ENCODE peak calls at places on chromosomes 3 and 15, in four cellular contexts. P, K, E and F are unnamed samples.

GRCh38 chr3:47143068-47143467 is 20.8 kb downstream of the SETD2 start:
- DNase-seq in K (no peak), P (no peak), E (no peak), F (no peak)

GRCh38 chr15:93982226-93982641 is 249.1 kb upstream of the MCTP2 start:
- DNase-seq in K (no peak), P (no peak), E (no peak), F (no peak)

GRCh38 chr3:157526036-157526435 is 22.8 kb upstream of the VEPH1 start:
- DNase-seq in E (no peak), P (no peak), K (no peak), F (no peak)

GRCh38 chr3:197542741-197543454 is 12.9 kb downstream of the BDH1 start:
- DNase-seq in P (peak), K (no peak), E (no peak), F (no peak)

GRCh38 chr15:51184637-51185036 is 89.9 kb upstream of the TNFAIP8L3 start:
- DNase-seq in K (no peak), E (no peak), P (no peak), F (no peak)

GRCh38 chr3:184230603-184231528 is 1.5 kb downstream of the VWA5B2 start:
- DNase-seq in K (peak), P (no peak), E (no peak), F (no peak)

GRCh38 chr15:80202641-80203360 is 49.2 kb downstream of the CTXND1 start:
- DNase-seq in K (no peak), E (no peak), P (no peak), F (no peak)

GRCh38 chr3:45787551-45787950 is 8.8 kb downstream of the SLC6A20 start:
- DNase-seq in K (no peak), P (no peak), E (no peak), F (no peak)

GRCh38 chr15:78193731-78194567 is 40.4 kb downstream of the ACSBG1 start:
- DNase-seq in P (no peak), K (no peak), E (no peak), F (no peak)

GRCh38 chr3:170703121-170703588 is 117.3 kb upstream of the SLC7A14 start:
- DNase-seq in K (no peak), E (no peak), P (no peak), F (peak)

GRCh38 chr3:171514466-171514865 is 54.3 kb upstream of the TNIK start:
- DNase-seq in P (no peak), K (no peak), E (no peak), F (no peak)

GRCh38 chr15:78149805-78150751 is 916 bp downstream of the IDH3A start:
- DNase-seq in P (no peak), K (no peak), E (no peak), F (peak)

GRCh38 chr3:88824646-88825303 is 282.6 kb upstream of the EPHA3 start:
- DNase-seq in K (no peak), E (no peak), P (no peak), F (peak)

GRCh38 chr3:72490688-72491430 is 357.4 kb downstream of the SHQ1 start:
- DNase-seq in E (no peak), P (no peak), K (no peak), F (no peak)

GRCh38 chr3:182445576-182445975 is 347.7 kb upstream of the ATP11B start:
- DNase-seq in K (no peak), P (no peak), E (no peak), F (no peak)

GRCh38 chr3:119293761-119294401 is at the start of gene ARHGAP31:
- DNase-seq in E (no peak), K (peak), P (peak), F (peak)

GRCh38 chr3:197711973-197712707 is 24.6 kb downstream of the RUBCN start:
- DNase-seq in K (no peak), E (peak), P (peak), F (peak)

GRCh38 chr15:63475670-63476069 is 28.7 kb upstream of the USP3 start:
- DNase-seq in K (no peak), P (no peak), E (no peak), F (no peak)

DNA sequence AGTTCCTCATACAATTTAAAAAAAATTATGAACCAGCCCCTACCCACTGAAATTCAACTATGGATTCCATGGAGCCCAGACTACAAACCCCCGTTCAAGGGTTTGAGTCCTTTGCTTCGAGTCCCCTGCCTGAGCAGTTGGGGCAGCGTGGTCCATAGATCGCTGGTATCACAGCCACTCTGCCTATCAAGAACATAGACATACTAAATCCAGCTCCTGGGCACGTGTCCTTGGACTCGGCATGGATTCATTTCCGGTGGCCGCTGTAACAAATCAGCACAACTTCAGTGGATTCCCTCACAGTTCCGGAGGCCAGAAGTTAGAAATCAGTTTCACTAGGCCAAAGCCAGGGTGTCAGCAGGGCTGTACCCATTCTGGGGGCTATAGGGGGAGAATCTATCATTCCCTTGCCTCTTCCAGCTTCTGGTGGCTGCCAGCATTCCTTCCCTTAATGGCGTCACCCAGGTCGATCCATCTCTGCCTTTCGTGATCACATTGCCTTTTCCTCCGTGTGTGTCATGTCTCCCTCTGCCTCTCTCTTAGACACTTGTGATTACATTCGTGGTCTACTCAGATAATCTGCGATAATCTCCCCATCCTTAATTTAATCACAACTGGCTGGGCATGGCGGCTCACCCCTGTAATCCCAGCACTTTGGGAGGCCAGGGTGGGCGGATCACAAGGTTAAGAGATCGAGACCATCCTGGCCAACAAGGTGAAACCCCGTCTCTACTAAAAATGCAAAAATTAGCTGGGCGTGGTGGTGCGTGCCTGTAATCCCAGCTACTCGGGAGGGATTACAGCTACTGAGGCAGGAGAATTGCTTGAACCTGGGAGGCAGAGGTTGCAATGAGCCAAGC is 4.6 kb upstream of the TMEM44 start:
- DNase-seq in K (no peak), E (no peak), P (no peak), F (no peak)
- H3K4me3 ChIP-seq in K (no peak), E (no peak), P (no peak), F (no peak)

GRCh38 chr15:58958811-58959210 is 25.3 kb upstream of the SLTM start:
- DNase-seq in E (no peak), K (no peak), P (no peak), F (no peak)

GRCh38 chr15:58952751-58953150 is 19.3 kb upstream of the SLTM start:
- DNase-seq in K (no peak), P (no peak), E (no peak), F (peak)

GRCh38 chr15:58962136-58962535 is 25.3 kb upstream of the RNF111 start:
- DNase-seq in E (no peak), P (no peak), K (no peak), F (no peak)

GRCh38 chr15:58962662-58963565 is 24.5 kb upstream of the RNF111 start:
- DNase-seq in E (no peak), K (no peak), P (no peak), F (no peak)

GRCh38 chr15:58957101-58957973 is 23.9 kb upstream of the SLTM start:
- DNase-seq in P (no peak), E (no peak), K (no peak), F (peak)
- TF ChIP-seq CTCF in P (peak), E (peak), K (peak), F (peak)

GRCh38 chr15:43104426-43104825 is 1.4 kb downstream of the UBR1 start:
- DNase-seq in E (no peak), P (no peak), K (no peak), F (no peak)
- H3K4me3 ChIP-seq in E (no peak), P (no peak), K (peak), F (no peak)

GRCh38 chr15:40510201-40510600 is 39.4 kb downstream of the CHST14 start:
- DNase-seq in K (no peak), E (no peak), P (no peak), F (no peak)

GRCh38 chr15:40511472-40512133 is 40.8 kb downstream of the CHST14 start:
- DNase-seq in K (peak), E (no peak), P (peak), F (peak)

GRCh38 chr15:40511093-40511471 is 40.3 kb downstream of the CHST14 start:
- DNase-seq in E (no peak), K (no peak), P (no peak), F (no peak)

GRCh38 chr15:40508216-40508615 is 37.4 kb downstream of the CHST14 start:
- DNase-seq in P (no peak), K (no peak), E (no peak), F (no peak)

GRCh38 chr15:40506964-40507571 is 36.3 kb downstream of the CHST14 start:
- DNase-seq in P (peak), E (peak), K (peak), F (peak)
- TF ChIP-seq CTCF in P (peak), E (peak), K (peak), F (peak)